ENCODE peak calls at places on chromosome 2, in seven cellular contexts. X is neural crest cell, J is dorsolateral prefrontal cortex, P is stomach, L is AG04450, C is GM13976, H is spleen. G is an unnamed sample.

GRCh38 chr2:54106631-54107454 is 8.6 kb upstream of the ACYP2 start:
- DNase-seq in X (peak; percentile 11), J (no peak), P (peak; percentile 31), L (no peak), C (peak; percentile 36), H (no peak), G (no peak)

GRCh38 chr2:56015631-56016251 is 92.2 kb upstream of the EFEMP1 start:
- DNase-seq in X (no peak), J (no peak), P (no peak), L (no peak), C (no peak), H (no peak), G (no peak)

GRCh38 chr2:118309201-118310015 is 221.1 kb downstream of the INSIG2 start:
- DNase-seq in X (no peak), J (no peak), P (no peak), L (no peak), C (no peak), H (no peak), G (no peak)

GRCh38 chr2:241035818-241036396 is 37.5 kb downstream of the SNED1 start:
- DNase-seq in X (no peak), J (no peak), P (no peak), L (no peak), C (peak; percentile 74), H (no peak), G (no peak)

GRCh38 chr2:160994141-160995002 is 165.9 kb upstream of the TANK start:
- DNase-seq in X (peak; percentile 82), J (no peak), P (peak; percentile 71), L (peak; percentile 76), C (peak; percentile 53), H (no peak), G (peak; percentile 33)

GRCh38 chr2:241844066-241844728 is 14.5 kb downstream of the PDCD1 start:
- DNase-seq in X (peak; percentile 50), J (no peak), P (peak; percentile 77), L (no peak), C (peak; percentile 90), H (peak; percentile 90), G (peak; percentile 73)

GRCh38 chr2:16002575-16002974 is 62.2 kb downstream of the MYCN start:
- DNase-seq in X (no peak), J (no peak), P (no peak), L (no peak), C (no peak), H (no peak), G (no peak)

GRCh38 chr2:83081835-83082522 is 1377.1 kb downstream of the SUCLG1 start:
- DNase-seq in X (no peak), J (no peak), P (no peak), L (peak; percentile 16), C (no peak), H (no peak), G (no peak)

GRCh38 chr2:176118606-176119370 is 2.2 kb downstream of the HOXD10 start:
- DNase-seq in X (no peak), J (no peak), P (no peak), L (no peak), C (no peak), H (no peak), G (no peak)

GRCh38 chr2:214035091-214035852 is 375.6 kb upstream of the VWC2L start:
- DNase-seq in X (no peak), J (no peak), P (no peak), L (no peak), C (no peak), H (peak; percentile 70), G (no peak)

GRCh38 chr2:168622559-168622958 is 166.5 kb downstream of the CERS6 start:
- DNase-seq in X (no peak), J (no peak), P (no peak), L (no peak), C (no peak), H (no peak), G (no peak)

GRCh38 chr2:79715328-79715727 is 202.5 kb downstream of the CTNNA2 start:
- DNase-seq in X (no peak), J (no peak), P (no peak), L (no peak), C (no peak), H (no peak), G (no peak)

GRCh38 chr2:146602383-146602782 is 1242.4 kb upstream of the ACVR2A start:
- DNase-seq in X (no peak), J (no peak), P (no peak), L (no peak), C (no peak), H (no peak), G (no peak)

GRCh38 chr2:102056079-102056581 is 64.4 kb downstream of the IL1R2 start:
- DNase-seq in X (no peak), J (no peak), P (no peak), L (no peak), C (no peak), H (no peak), G (no peak)

GRCh38 chr2:88350641-88351601 is 101.6 kb downstream of the FOXI3 start:
- DNase-seq in X (peak; percentile 81), J (peak; percentile 23), P (peak; percentile 63), L (no peak), C (peak; percentile 80), H (peak; percentile 82), G (peak; percentile 85)

GRCh38 chr2:240595381-240596079 is 9.0 kb downstream of the CAPN10 start:
- DNase-seq in X (peak; percentile 51), J (no peak), P (no peak), L (no peak), C (peak; percentile 77), H (peak; percentile 67), G (peak; percentile 80)

GRCh38 chr2:203648273-203648672 is 58.2 kb upstream of the CD28 start:
- DNase-seq in X (no peak), J (no peak), P (no peak), L (no peak), C (no peak), H (no peak), G (no peak)

GRCh38 chr2:203646961-203647360 is 59.5 kb upstream of the CD28 start:
- DNase-seq in X (no peak), J (no peak), P (no peak), L (no peak), C (no peak), H (no peak), G (no peak)

GRCh38 chr2:203649176-203649814 is 57.1 kb upstream of the CD28 start:
- DNase-seq in X (no peak), J (no peak), P (no peak), L (no peak), C (no peak), H (no peak), G (no peak)

GRCh38 chr2:203647579-203647978 is 58.9 kb upstream of the CD28 start:
- DNase-seq in X (no peak), J (no peak), P (no peak), L (no peak), C (no peak), H (no peak), G (no peak)

GRCh38 chr2:203650860-203651613 is 55.4 kb upstream of the CD28 start:
- DNase-seq in X (no peak), J (no peak), P (peak; percentile 39), L (no peak), C (no peak), H (no peak), G (no peak)
- TF ChIP-seq CTCF in X (peak; percentile 59), J (peak; percentile 43), P (no peak), L (peak; percentile 42), C (peak; percentile 13), H (no peak), G (no peak)

DNA sequence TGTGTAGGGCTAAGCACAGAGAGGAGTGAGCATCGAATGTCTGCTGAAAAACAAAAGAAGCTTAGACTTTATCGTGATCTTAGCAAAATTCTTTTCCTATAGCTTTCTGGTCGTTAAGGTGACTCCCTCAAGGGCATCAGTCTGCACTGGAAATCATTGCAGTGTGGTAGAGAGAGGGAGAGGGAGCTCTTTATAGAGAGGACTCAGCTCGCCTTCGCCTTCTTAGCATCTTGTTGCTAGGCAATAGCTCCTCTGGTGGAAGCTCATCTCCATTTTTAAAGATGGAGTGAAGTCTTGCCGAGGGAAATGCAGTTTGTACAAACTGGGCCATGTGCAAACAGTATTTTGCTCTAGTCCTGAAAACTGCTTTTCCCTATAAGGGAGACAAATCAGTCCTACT is 62.9 kb upstream of the SLC38A11 start:
- DNase-seq in X (peak; percentile 23), J (no peak), P (no peak), L (no peak), C (no peak), H (no peak), G (no peak)
- TF ChIP-seq CTCF in X (no peak), J (no peak), P (no peak), L (peak; percentile 1), C (no peak), H (no peak), G (no peak)

GRCh38 chr2:201256001-201256544 is 4.3 kb upstream of the CASP8 start:
- DNase-seq in X (no peak), J (no peak), P (no peak), L (no peak), C (no peak), H (no peak), G (no peak)

GRCh38 chr2:201259216-201259615 is 1.1 kb upstream of the CASP8 start:
- DNase-seq in X (no peak), J (no peak), P (no peak), L (no peak), C (no peak), H (no peak), G (no peak)

GRCh38 chr2:201257941-201258665 is 2.2 kb upstream of the CASP8 start:
- DNase-seq in X (peak; percentile 12), J (no peak), P (peak; percentile 74), L (no peak), C (peak; percentile 64), H (peak; percentile 94), G (no peak)

GRCh38 chr2:201258666-201258999 is 1.7 kb upstream of the CASP8 start:
- DNase-seq in X (no peak), J (no peak), P (no peak), L (no peak), C (no peak), H (no peak), G (no peak)

GRCh38 chr2:201257381-201257940 is 2.9 kb upstream of the CASP8 start:
- DNase-seq in X (no peak), J (no peak), P (peak; percentile 43), L (no peak), C (peak; percentile 57), H (peak; percentile 89), G (no peak)
- TF ChIP-seq CTCF in X (no peak), J (no peak), P (no peak), L (no peak), C (no peak), H (no peak), G (no peak)

GRCh38 chr2:31522742-31523141 is 58.0 kb downstream of the SRD5A2 start:
- DNase-seq in X (no peak), J (no peak), P (no peak), L (no peak), C (no peak), H (no peak), G (no peak)

GRCh38 chr2:31524592-31524991 is 56.1 kb downstream of the SRD5A2 start:
- DNase-seq in X (no peak), J (no peak), P (no peak), L (no peak), C (no peak), H (no peak), G (no peak)

GRCh38 chr2:31526946-31527345 is 53.8 kb downstream of the SRD5A2 start:
- DNase-seq in X (no peak), J (no peak), P (no peak), L (no peak), C (no peak), H (no peak), G (no peak)

GRCh38 chr2:31525876-31526275 is 54.9 kb downstream of the SRD5A2 start:
- DNase-seq in X (no peak), J (no peak), P (no peak), L (no peak), C (no peak), H (no peak), G (no peak)

GRCh38 chr2:31523871-31524492 is 56.8 kb downstream of the SRD5A2 start:
- DNase-seq in X (peak; percentile 70), J (no peak), P (peak; percentile 55), L (peak; percentile 13), C (peak; percentile 27), H (no peak), G (peak; percentile 73)
- TF ChIP-seq CTCF in X (peak; percentile 87), J (peak; percentile 61), P (peak; percentile 55), L (peak; percentile 79), C (peak; percentile 66), H (peak; percentile 84), G (peak; percentile 95)

G was measured in glutamatergic neuron.